ENCODE peak calls at places on chromosomes 13 and 19, in six cellular contexts. One of them, this sample, is unnamed.

GRCh38 chr19:19297759-19298158 is 22.6 kb downstream of the SUGP1 start:
- DNase-seq in psoas muscle: no peak
- DNase-seq in astrocyte of the cerebellum: no peak
- DNase-seq in Peyer's patch: no peak
- DNase-seq in cardiac fibroblast: no peak
- DNase-seq in fibroblast of villous mesenchyme: no peak
- DNase-seq in this sample: no peak

GRCh38 chr19:29576043-29576442 is 30.0 kb upstream of the POP4 start:
- DNase-seq in psoas muscle: no peak
- DNase-seq in astrocyte of the cerebellum: no peak
- DNase-seq in Peyer's patch: no peak
- DNase-seq in cardiac fibroblast: no peak
- DNase-seq in fibroblast of villous mesenchyme: no peak
- DNase-seq in this sample: peak

GRCh38 chr19:49473868-49474544 is at the start of gene FLT3LG:
- DNase-seq in psoas muscle: peak
- DNase-seq in astrocyte of the cerebellum: no peak
- DNase-seq in Peyer's patch: peak
- DNase-seq in cardiac fibroblast: peak
- DNase-seq in fibroblast of villous mesenchyme: peak
- DNase-seq in this sample: peak

GRCh38 chr19:29442094-29442493 is 83.7 kb upstream of the VSTM2B start:
- DNase-seq in psoas muscle: no peak
- DNase-seq in astrocyte of the cerebellum: no peak
- DNase-seq in Peyer's patch: no peak
- DNase-seq in cardiac fibroblast: no peak
- DNase-seq in fibroblast of villous mesenchyme: no peak
- DNase-seq in this sample: no peak

GRCh38 chr13:110882972-110883371 is 31.9 kb downstream of the ANKRD10 start:
- DNase-seq in psoas muscle: no peak
- DNase-seq in astrocyte of the cerebellum: no peak
- DNase-seq in Peyer's patch: no peak
- DNase-seq in cardiac fibroblast: no peak
- DNase-seq in fibroblast of villous mesenchyme: peak
- DNase-seq in this sample: peak

GRCh38 chr13:99658266-99658991 is 157.2 kb downstream of the TM9SF2 start:
- DNase-seq in psoas muscle: peak
- DNase-seq in astrocyte of the cerebellum: peak
- DNase-seq in Peyer's patch: peak
- DNase-seq in cardiac fibroblast: peak
- DNase-seq in fibroblast of villous mesenchyme: peak
- DNase-seq in this sample: peak

GRCh38 chr19:37594982-37595382 is 306 bp downstream of the ZNF540 start:
- DNase-seq in psoas muscle: peak
- DNase-seq in astrocyte of the cerebellum: peak
- DNase-seq in Peyer's patch: peak
- DNase-seq in cardiac fibroblast: peak
- DNase-seq in fibroblast of villous mesenchyme: no peak
- DNase-seq in this sample: peak

GRCh38 chr19:39160523-39160861 is 34.9 kb downstream of the PAK4 start:
- DNase-seq in psoas muscle: no peak
- DNase-seq in astrocyte of the cerebellum: peak
- DNase-seq in Peyer's patch: no peak
- DNase-seq in cardiac fibroblast: peak
- DNase-seq in fibroblast of villous mesenchyme: peak
- DNase-seq in this sample: peak

GRCh38 chr13:76067850-76068249 is 431.7 kb downstream of the LMO7 start:
- DNase-seq in psoas muscle: no peak
- DNase-seq in astrocyte of the cerebellum: no peak
- DNase-seq in Peyer's patch: no peak
- DNase-seq in cardiac fibroblast: no peak
- DNase-seq in fibroblast of villous mesenchyme: no peak
- DNase-seq in this sample: no peak

GRCh38 chr13:98541701-98542203 is 35.2 kb downstream of the STK24 start:
- DNase-seq in psoas muscle: no peak
- DNase-seq in astrocyte of the cerebellum: no peak
- DNase-seq in Peyer's patch: no peak
- DNase-seq in cardiac fibroblast: no peak
- DNase-seq in fibroblast of villous mesenchyme: no peak
- DNase-seq in this sample: peak

GRCh38 chr19:50794074-50794777 is 4.0 kb downstream of the ACP4 start:
- DNase-seq in psoas muscle: no peak
- DNase-seq in astrocyte of the cerebellum: no peak
- DNase-seq in Peyer's patch: peak
- DNase-seq in cardiac fibroblast: no peak
- DNase-seq in fibroblast of villous mesenchyme: no peak
- DNase-seq in this sample: peak

GRCh38 chr13:37127706-37128241 is 22.3 kb upstream of the CSNK1A1L start:
- DNase-seq in psoas muscle: no peak
- DNase-seq in astrocyte of the cerebellum: peak
- DNase-seq in Peyer's patch: no peak
- DNase-seq in cardiac fibroblast: peak
- DNase-seq in fibroblast of villous mesenchyme: peak
- DNase-seq in this sample: peak

GRCh38 chr13:113423225-113424170 is 29.8 kb downstream of the ADPRHL1 start:
- DNase-seq in psoas muscle: no peak
- DNase-seq in astrocyte of the cerebellum: no peak
- DNase-seq in Peyer's patch: no peak
- DNase-seq in cardiac fibroblast: no peak
- DNase-seq in fibroblast of villous mesenchyme: no peak
- DNase-seq in this sample: no peak

GRCh38 chr13:113110048-113110851 is 4.7 kb downstream of the F7 start:
- DNase-seq in psoas muscle: peak
- DNase-seq in astrocyte of the cerebellum: no peak
- DNase-seq in Peyer's patch: peak
- DNase-seq in cardiac fibroblast: no peak
- DNase-seq in fibroblast of villous mesenchyme: no peak
- DNase-seq in this sample: no peak

GRCh38 chr13:95480131-95480545 is 72.4 kb upstream of the CLDN10 start:
- DNase-seq in psoas muscle: peak
- DNase-seq in astrocyte of the cerebellum: no peak
- DNase-seq in Peyer's patch: no peak
- DNase-seq in cardiac fibroblast: peak
- DNase-seq in fibroblast of villous mesenchyme: no peak
- DNase-seq in this sample: peak

GRCh38 chr13:24456396-24456795 is 56.2 kb downstream of the PARP4 start:
- DNase-seq in psoas muscle: no peak
- DNase-seq in astrocyte of the cerebellum: no peak
- DNase-seq in Peyer's patch: no peak
- DNase-seq in cardiac fibroblast: no peak
- DNase-seq in fibroblast of villous mesenchyme: no peak
- DNase-seq in this sample: no peak

GRCh38 chr19:35495107-35496064 is 5.1 kb upstream of the KRTDAP start:
- DNase-seq in psoas muscle: peak
- DNase-seq in astrocyte of the cerebellum: no peak
- DNase-seq in Peyer's patch: peak
- DNase-seq in cardiac fibroblast: peak
- DNase-seq in fibroblast of villous mesenchyme: peak
- DNase-seq in this sample: peak

GRCh38 chr13:73058432-73058740 is 419 bp upstream of the KLF5 start:
- DNase-seq in psoas muscle: no peak
- DNase-seq in astrocyte of the cerebellum: no peak
- DNase-seq in Peyer's patch: no peak
- DNase-seq in cardiac fibroblast: no peak
- DNase-seq in fibroblast of villous mesenchyme: no peak
- DNase-seq in this sample: no peak

GRCh38 chr19:35562336-35562735 is 1.1 kb downstream of the ATP4A start:
- DNase-seq in psoas muscle: no peak
- DNase-seq in astrocyte of the cerebellum: no peak
- DNase-seq in Peyer's patch: no peak
- DNase-seq in cardiac fibroblast: no peak
- DNase-seq in fibroblast of villous mesenchyme: no peak
- DNase-seq in this sample: no peak

GRCh38 chr13:93058301-93058700 is 168.3 kb upstream of the GPC6 start:
- DNase-seq in psoas muscle: no peak
- DNase-seq in astrocyte of the cerebellum: no peak
- DNase-seq in Peyer's patch: no peak
- DNase-seq in cardiac fibroblast: no peak
- DNase-seq in fibroblast of villous mesenchyme: no peak
- DNase-seq in this sample: no peak

GRCh38 chr19:41851456-41851855 is 6.6 kb downstream of the DMRTC2 start:
- DNase-seq in psoas muscle: no peak
- DNase-seq in astrocyte of the cerebellum: no peak
- DNase-seq in Peyer's patch: no peak
- DNase-seq in cardiac fibroblast: no peak
- DNase-seq in fibroblast of villous mesenchyme: no peak
- DNase-seq in this sample: no peak

GRCh38 chr19:4730740-4731171 is 7.1 kb upstream of the DPP9 start:
- DNase-seq in psoas muscle: no peak
- DNase-seq in astrocyte of the cerebellum: no peak
- DNase-seq in Peyer's patch: peak
- DNase-seq in cardiac fibroblast: peak
- DNase-seq in fibroblast of villous mesenchyme: no peak
- DNase-seq in this sample: no peak

GRCh38 chr13:71722206-71722605 is 144.8 kb downstream of the DACH1 start:
- DNase-seq in psoas muscle: no peak
- DNase-seq in astrocyte of the cerebellum: no peak
- DNase-seq in Peyer's patch: no peak
- DNase-seq in cardiac fibroblast: no peak
- DNase-seq in fibroblast of villous mesenchyme: no peak
- DNase-seq in this sample: no peak

DNA sequence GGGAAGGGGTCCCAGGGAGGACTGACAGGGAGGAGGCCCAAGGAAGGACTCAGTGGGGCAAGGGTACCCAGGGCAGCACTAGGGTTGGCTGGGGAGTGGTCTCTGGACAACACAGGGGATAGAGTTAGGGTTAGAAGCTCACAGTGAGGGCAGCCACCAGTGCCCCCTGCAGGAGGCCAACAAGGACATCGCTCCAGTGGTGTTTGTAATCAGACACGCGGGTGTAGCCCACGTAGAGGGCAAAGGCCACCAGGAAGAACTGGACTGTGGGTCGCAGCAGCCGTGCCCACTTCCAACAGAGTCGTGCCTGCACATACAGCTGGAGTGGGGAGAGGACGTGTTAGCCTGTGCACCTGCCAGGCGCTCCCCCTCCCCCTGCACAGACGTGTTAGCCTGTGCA is 9.2 kb downstream of the PLPP2 start:
- DNase-seq in psoas muscle: peak
- DNase-seq in astrocyte of the cerebellum: no peak
- DNase-seq in Peyer's patch: no peak
- DNase-seq in cardiac fibroblast: no peak
- DNase-seq in fibroblast of villous mesenchyme: no peak
- DNase-seq in this sample: no peak
- TF ChIP-seq CTCF in psoas muscle: no peak
- TF ChIP-seq CTCF in astrocyte of the cerebellum: no peak
- TF ChIP-seq CTCF in Peyer's patch: no peak
- TF ChIP-seq CTCF in cardiac fibroblast: no peak
- TF ChIP-seq CTCF in fibroblast of villous mesenchyme: no peak
- TF ChIP-seq CTCF in this sample: no peak

DNA sequence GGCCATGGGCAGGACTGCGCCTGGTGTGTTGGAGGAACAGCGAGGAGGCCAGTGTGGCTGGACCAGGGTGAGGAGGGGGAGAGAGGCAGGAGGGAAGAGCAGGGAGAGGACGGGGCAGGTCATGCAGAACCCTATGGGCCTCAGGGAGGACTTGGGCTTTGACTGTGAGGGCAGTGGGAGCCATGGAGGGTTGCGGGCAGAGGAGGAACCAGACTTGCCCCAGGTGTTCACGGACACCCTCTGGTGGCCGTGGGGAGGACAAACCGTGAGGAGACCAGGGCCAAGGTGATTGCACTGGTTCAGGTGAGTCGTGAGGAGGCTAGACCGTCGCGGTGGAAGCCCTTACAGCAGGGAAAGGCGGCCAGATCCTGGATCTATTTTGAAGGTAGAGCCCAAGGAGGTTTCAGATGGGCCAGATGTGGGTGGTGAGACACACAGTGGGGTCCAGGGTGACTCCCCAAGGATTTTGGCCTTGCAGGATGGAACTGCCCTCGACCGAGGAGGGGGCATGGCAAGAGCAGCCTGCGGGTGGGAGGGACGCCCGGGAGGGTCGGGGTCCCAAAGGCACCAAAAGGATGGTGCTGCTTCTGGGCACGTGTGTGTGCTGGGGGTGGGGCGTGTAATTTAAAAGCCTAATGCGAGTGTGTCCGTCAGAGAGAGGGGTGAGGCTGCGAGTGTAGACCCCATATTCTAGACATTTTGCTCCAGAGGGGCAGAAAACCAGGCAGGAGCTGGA is 2.7 kb upstream of the REXO1 start:
- DNase-seq in psoas muscle: no peak
- DNase-seq in astrocyte of the cerebellum: no peak
- DNase-seq in Peyer's patch: no peak
- DNase-seq in cardiac fibroblast: no peak
- DNase-seq in fibroblast of villous mesenchyme: no peak
- DNase-seq in this sample: no peak
- H3K4me3 ChIP-seq in psoas muscle: no peak
- H3K4me3 ChIP-seq in astrocyte of the cerebellum: no peak
- H3K4me3 ChIP-seq in Peyer's patch: no peak
- H3K4me3 ChIP-seq in cardiac fibroblast: no peak
- H3K4me3 ChIP-seq in fibroblast of villous mesenchyme: no peak
- H3K4me3 ChIP-seq in this sample: no peak

GRCh38 chr19:40604647-40605200 is 3.6 kb downstream of the LTBP4 start:
- DNase-seq in psoas muscle: no peak
- DNase-seq in astrocyte of the cerebellum: no peak
- DNase-seq in Peyer's patch: peak
- DNase-seq in cardiac fibroblast: no peak
- DNase-seq in fibroblast of villous mesenchyme: no peak
- DNase-seq in this sample: no peak

GRCh38 chr19:40607311-40607871 is 6.2 kb downstream of the LTBP4 start:
- DNase-seq in psoas muscle: no peak
- DNase-seq in astrocyte of the cerebellum: no peak
- DNase-seq in Peyer's patch: peak
- DNase-seq in cardiac fibroblast: no peak
- DNase-seq in fibroblast of villous mesenchyme: no peak
- DNase-seq in this sample: no peak

GRCh38 chr19:40603071-40603718 is 2.0 kb downstream of the LTBP4 start:
- DNase-seq in psoas muscle: no peak
- DNase-seq in astrocyte of the cerebellum: no peak
- DNase-seq in Peyer's patch: no peak
- DNase-seq in cardiac fibroblast: peak
- DNase-seq in fibroblast of villous mesenchyme: peak
- DNase-seq in this sample: no peak

GRCh38 chr19:40603719-40604646 is 2.8 kb downstream of the LTBP4 start:
- DNase-seq in psoas muscle: peak
- DNase-seq in astrocyte of the cerebellum: peak
- DNase-seq in Peyer's patch: peak
- DNase-seq in cardiac fibroblast: peak
- DNase-seq in fibroblast of villous mesenchyme: peak
- DNase-seq in this sample: peak

GRCh38 chr19:40605201-40605971 is 4.2 kb downstream of the LTBP4 start:
- DNase-seq in psoas muscle: peak
- DNase-seq in astrocyte of the cerebellum: no peak
- DNase-seq in Peyer's patch: peak
- DNase-seq in cardiac fibroblast: peak
- DNase-seq in fibroblast of villous mesenchyme: peak
- DNase-seq in this sample: peak
- TF ChIP-seq CTCF in psoas muscle: peak
- TF ChIP-seq CTCF in astrocyte of the cerebellum: peak
- TF ChIP-seq CTCF in Peyer's patch: peak
- TF ChIP-seq CTCF in cardiac fibroblast: no peak
- TF ChIP-seq CTCF in fibroblast of villous mesenchyme: peak
- TF ChIP-seq CTCF in this sample: no peak

DNA sequence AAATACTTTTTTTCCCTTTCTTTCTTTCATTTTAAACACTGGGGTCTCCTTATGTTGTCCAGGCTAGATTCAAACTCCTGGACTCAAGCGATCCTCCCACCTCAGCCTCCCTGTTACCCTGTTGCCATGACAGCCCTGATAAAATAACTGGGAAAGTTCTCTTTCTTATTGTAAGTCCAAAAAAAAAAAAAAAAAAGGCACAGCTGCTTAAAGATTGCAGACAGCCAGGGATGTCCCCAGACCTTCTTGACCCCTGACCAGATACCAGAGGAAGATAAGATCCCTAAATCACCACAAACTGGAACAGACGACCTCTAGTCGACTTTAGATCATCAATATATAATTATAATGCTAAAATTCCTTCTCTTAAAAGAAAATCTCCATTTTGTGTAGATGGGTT is 1.1 kb upstream of the MVB12A start:
- DNase-seq in psoas muscle: no peak
- DNase-seq in astrocyte of the cerebellum: no peak
- DNase-seq in Peyer's patch: no peak
- DNase-seq in cardiac fibroblast: peak
- DNase-seq in fibroblast of villous mesenchyme: peak
- DNase-seq in this sample: no peak
- H3K4me3 ChIP-seq in psoas muscle: peak
- H3K4me3 ChIP-seq in astrocyte of the cerebellum: no peak
- H3K4me3 ChIP-seq in Peyer's patch: no peak
- H3K4me3 ChIP-seq in cardiac fibroblast: no peak
- H3K4me3 ChIP-seq in fibroblast of villous mesenchyme: peak
- H3K4me3 ChIP-seq in this sample: no peak

This sample was measured in fibroblast of mammary gland.